ENCODE peak calls at places on chromosome 9, in seven cellular contexts. O is stimulated activated CD4-positive, alpha-beta T cell treated with anti-CD3 and anti-CD28 coated beads, Interleukin-2, amount 100 ng/mL, for 48 hours; G is NCI-H2171 treated with DMSO at 0.1 percent for 48 hours; D is aorta; M is T-cell; N is fibroblast of the aortic adventitia; Y is tibial nerve. K is an unnamed sample.

GRCh38 chr9:37719526-37719925 is 34.1 kb upstream of the TRMT10B start:
- DNase-seq in G (no peak), O (no peak), M (no peak), D (no peak), Y (no peak), N (no peak), K (no peak)

GRCh38 chr9:108537756-108538155 is 318.0 kb downstream of the ACTL7B start:
- DNase-seq in G (no peak), D (no peak), N (no peak), Y (no peak), O (no peak), M (no peak), K (no peak)

GRCh38 chr9:71263451-71263850 is 142.0 kb upstream of the TRPM3 start:
- DNase-seq in G (no peak), D (no peak), O (no peak), Y (no peak), N (no peak), M (no peak), K (no peak)

GRCh38 chr9:129176786-129177442 is 1.1 kb downstream of the IER5L start:
- DNase-seq in Y (no peak), N (peak), M (no peak), D (peak), G (peak), O (no peak), K (peak)

GRCh38 chr9:78235296-78235770 is 542 bp upstream of the CEP78 start:
- DNase-seq in M (no peak), Y (no peak), O (no peak), N (peak), D (no peak), G (no peak), K (no peak)

GRCh38 chr9:35907732-35908483 is 1.4 kb upstream of the SPAAR start:
- DNase-seq in O (no peak), M (no peak), D (peak), G (peak), N (peak), Y (peak), K (peak)

GRCh38 chr9:110936719-110937452 is 101.4 kb downstream of the LPAR1 start:
- DNase-seq in D (no peak), M (no peak), N (peak), O (no peak), Y (no peak), G (no peak), K (no peak)

GRCh38 chr9:121738969-121739368 is 87.5 kb downstream of the DAB2IP start:
- DNase-seq in G (no peak), M (no peak), Y (no peak), N (peak), O (no peak), D (no peak), K (no peak)

GRCh38 chr9:30329441-30329840 is 2055.0 kb upstream of the ACO1 start:
- DNase-seq in G (no peak), Y (no peak), D (no peak), M (no peak), O (no peak), N (no peak), K (no peak)

GRCh38 chr9:108182950-108183381 is 672.8 kb downstream of the ACTL7B start:
- DNase-seq in M (no peak), G (no peak), D (peak), O (no peak), N (peak), Y (no peak), K (no peak)

GRCh38 chr9:123312306-123312877 is 43.6 kb upstream of the CRB2 start:
- DNase-seq in M (no peak), N (no peak), G (no peak), D (no peak), Y (no peak), O (no peak), K (no peak)

GRCh38 chr9:120845255-120845654 is 2.5 kb upstream of the PSMD5 start:
- DNase-seq in Y (no peak), D (no peak), G (no peak), M (no peak), O (peak), N (no peak), K (no peak)

GRCh38 chr9:69604568-69605219 is 67.5 kb downstream of the APBA1 start:
- DNase-seq in O (no peak), G (no peak), D (no peak), Y (no peak), N (no peak), M (no peak), K (no peak)

GRCh38 chr9:37593877-37594448 is 1.6 kb upstream of the TOMM5 start:
- DNase-seq in O (no peak), N (no peak), Y (no peak), D (no peak), M (no peak), G (no peak), K (no peak)

GRCh38 chr9:76716270-76716669 is 48.0 kb upstream of the PCA3 start:
- DNase-seq in M (no peak), G (no peak), D (no peak), O (no peak), Y (no peak), N (peak), K (no peak)

GRCh38 chr9:84669293-84670105 is at the start of gene NTRK2:
- DNase-seq in M (no peak), G (no peak), O (no peak), N (peak), D (peak), Y (peak), K (peak)

GRCh38 chr9:100575765-100576368 is 2.0 kb upstream of the CAVIN4 start:
- DNase-seq in G (no peak), N (peak), D (no peak), O (no peak), Y (no peak), M (no peak), K (no peak)

GRCh38 chr9:108889649-108890067 is 27.6 kb downstream of the ACTL7A start:
- DNase-seq in G (peak), Y (no peak), M (no peak), O (no peak), D (no peak), N (peak), K (peak)

GRCh38 chr9:91825422-91825821 is 124.6 kb downstream of the ROR2 start:
- DNase-seq in O (no peak), D (no peak), M (no peak), G (no peak), Y (no peak), N (peak), K (no peak)

GRCh38 chr9:79812099-79812498 is 240.3 kb downstream of the TLE4 start:
- DNase-seq in D (no peak), O (no peak), M (no peak), N (peak), Y (no peak), G (no peak), K (no peak)

GRCh38 chr9:106039151-106039935 is 345.0 kb downstream of the TMEM38B start:
- DNase-seq in N (no peak), D (no peak), G (no peak), M (no peak), Y (no peak), O (no peak), K (no peak)

GRCh38 chr9:131530546-131530929 is 525 bp downstream of the UCK1 start:
- DNase-seq in M (no peak), N (peak), Y (no peak), G (peak), D (peak), O (no peak), K (peak)

GRCh38 chr9:137433916-137434431 is 7.2 kb downstream of the ENTPD8 start:
- DNase-seq in M (no peak), N (no peak), D (peak), O (no peak), G (no peak), Y (no peak), K (no peak)

GRCh38 chr9:114551750-114552685 is 35.6 kb upstream of the ATP6V1G1 start:
- DNase-seq in D (peak), M (no peak), G (no peak), N (peak), Y (no peak), O (no peak), K (no peak)

GRCh38 chr9:27784999-27785713 is 211.9 kb upstream of the C9orf72 start:
- DNase-seq in O (peak), M (no peak), D (no peak), Y (no peak), N (no peak), G (no peak), K (no peak)

K was measured in NCI-H82.